ENCODE peak calls at places on chromosomes 4 and X, in ten cellular contexts. One of them, this sample, is unnamed. For H3K36me3, the result is how much of the 10 kb centered on the place peaks cover.

GRCh38 chr4:17310269-17310652 is 201.6 kb downstream of the QDPR start:
- DNase-seq in Peyer's patch: no peak
- DNase-seq in stomach: no peak
- DNase-seq in esophagus squamous epithelium: no peak
- DNase-seq in heart left ventricle: no peak
- DNase-seq in upper lobe of left lung: no peak
- DNase-seq in suprapubic skin: no peak
- DNase-seq in vagina: no peak
- DNase-seq in tibial nerve: no peak
- DNase-seq in prostate gland: no peak
- DNase-seq in this sample: no peak

GRCh38 chr4:183430317-183430986 is 14.0 kb upstream of the CDKN2AIP start:
- DNase-seq in Peyer's patch: peak
- DNase-seq in stomach: no peak
- DNase-seq in esophagus squamous epithelium: no peak
- DNase-seq in heart left ventricle: no peak
- DNase-seq in upper lobe of left lung: no peak
- DNase-seq in suprapubic skin: no peak
- DNase-seq in vagina: peak
- DNase-seq in tibial nerve: no peak
- DNase-seq in prostate gland: no peak
- DNase-seq in this sample: no peak

GRCh38 chr4:101232074-101232776 is 115.1 kb downstream of the PPP3CA start:
- DNase-seq in Peyer's patch: no peak
- DNase-seq in stomach: no peak
- DNase-seq in esophagus squamous epithelium: no peak
- DNase-seq in heart left ventricle: peak
- DNase-seq in upper lobe of left lung: peak
- DNase-seq in suprapubic skin: no peak
- DNase-seq in vagina: no peak
- DNase-seq in tibial nerve: no peak
- DNase-seq in prostate gland: no peak
- DNase-seq in this sample: no peak

GRCh38 chr4:52076731-52077130 is 25.6 kb downstream of the SPATA18 start:
- DNase-seq in Peyer's patch: no peak
- DNase-seq in stomach: no peak
- DNase-seq in esophagus squamous epithelium: no peak
- DNase-seq in heart left ventricle: no peak
- DNase-seq in upper lobe of left lung: no peak
- DNase-seq in suprapubic skin: no peak
- DNase-seq in vagina: no peak
- DNase-seq in tibial nerve: no peak
- DNase-seq in prostate gland: no peak
- DNase-seq in this sample: peak

GRCh38 chr4:116829187-116829586 is 256.2 kb downstream of the TRAM1L1 start:
- DNase-seq in Peyer's patch: no peak
- DNase-seq in stomach: no peak
- DNase-seq in esophagus squamous epithelium: no peak
- DNase-seq in heart left ventricle: no peak
- DNase-seq in upper lobe of left lung: no peak
- DNase-seq in suprapubic skin: no peak
- DNase-seq in vagina: no peak
- DNase-seq in tibial nerve: no peak
- DNase-seq in prostate gland: no peak
- DNase-seq in this sample: no peak

GRCh38 chrX:124401696-124402095 is 55.3 kb downstream of the SH2D1A start:
- DNase-seq in Peyer's patch: no peak
- DNase-seq in stomach: no peak
- DNase-seq in esophagus squamous epithelium: no peak
- DNase-seq in heart left ventricle: no peak
- DNase-seq in upper lobe of left lung: no peak
- DNase-seq in suprapubic skin: no peak
- DNase-seq in vagina: no peak
- DNase-seq in tibial nerve: no peak
- DNase-seq in prostate gland: no peak
- DNase-seq in this sample: no peak

GRCh38 chr4:152363086-152363485 is 172.8 kb downstream of the FBXW7 start:
- DNase-seq in Peyer's patch: no peak
- DNase-seq in stomach: no peak
- DNase-seq in esophagus squamous epithelium: no peak
- DNase-seq in heart left ventricle: no peak
- DNase-seq in upper lobe of left lung: no peak
- DNase-seq in suprapubic skin: no peak
- DNase-seq in vagina: no peak
- DNase-seq in tibial nerve: no peak
- DNase-seq in prostate gland: no peak
- DNase-seq in this sample: no peak

GRCh38 chr4:152273343-152273742 is 262.5 kb downstream of the FBXW7 start:
- DNase-seq in Peyer's patch: no peak
- DNase-seq in stomach: no peak
- DNase-seq in esophagus squamous epithelium: no peak
- DNase-seq in heart left ventricle: no peak
- DNase-seq in upper lobe of left lung: no peak
- DNase-seq in suprapubic skin: no peak
- DNase-seq in vagina: no peak
- DNase-seq in tibial nerve: no peak
- DNase-seq in prostate gland: no peak
- DNase-seq in this sample: no peak

GRCh38 chrX:133171962-133172708 is 46.0 kb downstream of the TFDP3 start:
- DNase-seq in Peyer's patch: no peak
- DNase-seq in stomach: no peak
- DNase-seq in esophagus squamous epithelium: no peak
- DNase-seq in heart left ventricle: no peak
- DNase-seq in upper lobe of left lung: no peak
- DNase-seq in suprapubic skin: no peak
- DNase-seq in vagina: no peak
- DNase-seq in tibial nerve: no peak
- DNase-seq in prostate gland: no peak
- DNase-seq in this sample: no peak

GRCh38 chrX:93673056-93673868 is at the start of gene NAP1L3:
- DNase-seq in Peyer's patch: peak
- DNase-seq in stomach: peak
- DNase-seq in esophagus squamous epithelium: no peak
- DNase-seq in heart left ventricle: peak
- DNase-seq in upper lobe of left lung: peak
- DNase-seq in suprapubic skin: peak
- DNase-seq in vagina: no peak
- DNase-seq in tibial nerve: peak
- DNase-seq in prostate gland: peak
- DNase-seq in this sample: peak

GRCh38 chrX:68183612-68184214 is 249.6 kb downstream of the OPHN1 start:
- DNase-seq in Peyer's patch: no peak
- DNase-seq in stomach: no peak
- DNase-seq in esophagus squamous epithelium: no peak
- DNase-seq in heart left ventricle: no peak
- DNase-seq in upper lobe of left lung: no peak
- DNase-seq in suprapubic skin: no peak
- DNase-seq in vagina: no peak
- DNase-seq in tibial nerve: no peak
- DNase-seq in prostate gland: no peak
- DNase-seq in this sample: no peak

GRCh38 chr4:99885063-99885664 is 9.1 kb downstream of the LAMTOR3 start:
- DNase-seq in Peyer's patch: no peak
- DNase-seq in stomach: no peak
- DNase-seq in esophagus squamous epithelium: no peak
- DNase-seq in heart left ventricle: no peak
- DNase-seq in upper lobe of left lung: no peak
- DNase-seq in suprapubic skin: no peak
- DNase-seq in vagina: no peak
- DNase-seq in tibial nerve: no peak
- DNase-seq in prostate gland: no peak
- DNase-seq in this sample: no peak

GRCh38 chr4:79576480-79576803 is 168.4 kb upstream of the GK2 start:
- DNase-seq in Peyer's patch: no peak
- DNase-seq in stomach: no peak
- DNase-seq in esophagus squamous epithelium: no peak
- DNase-seq in heart left ventricle: no peak
- DNase-seq in upper lobe of left lung: no peak
- DNase-seq in suprapubic skin: no peak
- DNase-seq in vagina: no peak
- DNase-seq in tibial nerve: no peak
- DNase-seq in prostate gland: no peak
- DNase-seq in this sample: no peak

GRCh38 chr4:25654971-25655963 is at the start of gene SLC34A2:
- DNase-seq in Peyer's patch: peak
- DNase-seq in stomach: peak
- DNase-seq in esophagus squamous epithelium: no peak
- DNase-seq in heart left ventricle: no peak
- DNase-seq in upper lobe of left lung: peak
- DNase-seq in suprapubic skin: no peak
- DNase-seq in vagina: no peak
- DNase-seq in tibial nerve: no peak
- DNase-seq in prostate gland: peak
- DNase-seq in this sample: no peak

GRCh38 chr4:153115322-153116100 is 88.7 kb upstream of the TRIM2 start:
- DNase-seq in Peyer's patch: peak
- DNase-seq in stomach: peak
- DNase-seq in esophagus squamous epithelium: no peak
- DNase-seq in heart left ventricle: peak
- DNase-seq in upper lobe of left lung: peak
- DNase-seq in suprapubic skin: no peak
- DNase-seq in vagina: no peak
- DNase-seq in tibial nerve: no peak
- DNase-seq in prostate gland: peak
- DNase-seq in this sample: no peak

GRCh38 chr4:40952672-40953071 is 202.9 kb downstream of the NSUN7 start:
- DNase-seq in Peyer's patch: no peak
- DNase-seq in stomach: no peak
- DNase-seq in esophagus squamous epithelium: no peak
- DNase-seq in heart left ventricle: no peak
- DNase-seq in upper lobe of left lung: no peak
- DNase-seq in suprapubic skin: no peak
- DNase-seq in vagina: no peak
- DNase-seq in tibial nerve: no peak
- DNase-seq in prostate gland: no peak
- DNase-seq in this sample: no peak

GRCh38 chr4:184826315-184827266 is 823 bp upstream of the ACSL1 start:
- DNase-seq in Peyer's patch: peak
- DNase-seq in stomach: peak
- DNase-seq in esophagus squamous epithelium: no peak
- DNase-seq in heart left ventricle: peak
- DNase-seq in upper lobe of left lung: peak
- DNase-seq in suprapubic skin: no peak
- DNase-seq in vagina: no peak
- DNase-seq in tibial nerve: no peak
- DNase-seq in prostate gland: no peak
- DNase-seq in this sample: no peak

GRCh38 chr4:110959041-110959643 is 336.3 kb upstream of the PITX2 start:
- DNase-seq in Peyer's patch: no peak
- DNase-seq in stomach: no peak
- DNase-seq in esophagus squamous epithelium: no peak
- DNase-seq in heart left ventricle: no peak
- DNase-seq in upper lobe of left lung: no peak
- DNase-seq in suprapubic skin: no peak
- DNase-seq in vagina: no peak
- DNase-seq in tibial nerve: no peak
- DNase-seq in prostate gland: no peak
- DNase-seq in this sample: no peak
- TF ChIP-seq CTCF in Peyer's patch: no peak
- TF ChIP-seq CTCF in stomach: no peak
- TF ChIP-seq CTCF in esophagus squamous epithelium: peak
- TF ChIP-seq CTCF in heart left ventricle: no peak
- TF ChIP-seq CTCF in upper lobe of left lung: no peak
- TF ChIP-seq CTCF in suprapubic skin: no peak
- TF ChIP-seq CTCF in vagina: no peak
- TF ChIP-seq CTCF in tibial nerve: no peak
- TF ChIP-seq CTCF in prostate gland: no peak
- TF ChIP-seq CTCF in this sample: no peak

GRCh38 chr4:106340774-106341173 is 24.4 kb downstream of the AIMP1 start:
- DNase-seq in Peyer's patch: no peak
- DNase-seq in stomach: no peak
- DNase-seq in esophagus squamous epithelium: no peak
- DNase-seq in heart left ventricle: no peak
- DNase-seq in upper lobe of left lung: no peak
- DNase-seq in suprapubic skin: no peak
- DNase-seq in vagina: no peak
- DNase-seq in tibial nerve: no peak
- DNase-seq in prostate gland: no peak
- DNase-seq in this sample: no peak
- H3K36me3 ChIP-seq in Peyer's patch: under half
- H3K36me3 ChIP-seq in stomach: half or more
- H3K36me3 ChIP-seq in esophagus squamous epithelium: half or more
- H3K36me3 ChIP-seq in heart left ventricle: half or more
- H3K36me3 ChIP-seq in upper lobe of left lung: under half
- H3K36me3 ChIP-seq in suprapubic skin: under half
- H3K36me3 ChIP-seq in vagina: under half
- H3K36me3 ChIP-seq in tibial nerve: half or more
- H3K36me3 ChIP-seq in prostate gland: under half
- H3K36me3 ChIP-seq in this sample: under half

DNA sequence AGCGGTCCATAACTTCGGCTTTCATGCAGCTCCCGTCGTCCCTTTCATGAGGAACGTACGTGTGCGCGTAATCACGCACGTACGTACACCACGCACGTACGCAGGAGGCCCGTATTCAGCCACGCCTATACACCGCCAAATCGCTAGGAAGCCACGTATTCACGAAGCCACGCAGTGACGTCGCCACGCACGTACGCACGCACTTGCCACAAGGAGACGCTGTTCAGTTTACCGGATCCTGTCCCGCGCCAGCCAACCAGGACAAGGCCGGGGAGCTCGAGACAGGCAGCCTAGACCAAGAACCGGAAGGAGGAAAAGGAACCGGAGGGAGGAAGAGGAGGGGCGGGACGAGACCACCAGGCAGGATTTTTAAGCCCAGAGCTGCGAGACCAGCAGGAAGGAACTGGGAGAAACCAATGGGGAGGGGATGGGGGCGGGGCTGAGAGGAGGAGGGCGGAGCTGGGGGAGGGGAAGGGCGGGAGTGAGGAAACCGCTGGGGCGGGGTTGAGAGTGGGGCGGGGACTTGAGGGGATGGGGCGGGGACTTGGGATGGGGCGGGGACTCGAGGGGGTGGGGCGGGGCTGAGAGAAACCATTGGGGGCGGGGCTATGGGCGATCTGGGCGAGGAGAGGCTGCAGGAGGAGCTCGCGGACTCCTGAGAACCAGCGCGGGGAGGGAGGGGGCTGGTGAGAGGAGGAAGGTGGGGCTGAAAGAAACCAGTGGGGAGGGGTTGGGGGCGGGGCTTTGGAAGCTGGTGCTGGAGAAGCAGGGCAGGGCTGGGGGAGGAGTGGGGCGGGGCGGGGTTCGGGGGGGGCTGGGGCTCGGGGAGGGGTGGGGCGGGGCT is at the start of gene EOLA2:
- DNase-seq in Peyer's patch: peak
- DNase-seq in stomach: peak
- DNase-seq in esophagus squamous epithelium: peak
- DNase-seq in heart left ventricle: peak
- DNase-seq in upper lobe of left lung: peak
- DNase-seq in suprapubic skin: peak
- DNase-seq in vagina: no peak
- DNase-seq in tibial nerve: peak
- DNase-seq in prostate gland: peak
- DNase-seq in this sample: peak
- TF ChIP-seq POLR2A in Peyer's patch: peak
- TF ChIP-seq POLR2A in stomach: peak
- TF ChIP-seq POLR2A in esophagus squamous epithelium: peak
- TF ChIP-seq POLR2A in heart left ventricle: no peak
- TF ChIP-seq POLR2A in upper lobe of left lung: peak
- TF ChIP-seq POLR2A in suprapubic skin: no peak
- TF ChIP-seq POLR2A in vagina: no peak
- TF ChIP-seq POLR2A in tibial nerve: peak
- TF ChIP-seq POLR2A in prostate gland: peak
- TF ChIP-seq POLR2A in this sample: peak

GRCh38 chr4:27692868-27693634 is 832.4 kb downstream of the STIM2 start:
- DNase-seq in Peyer's patch: no peak
- DNase-seq in stomach: no peak
- DNase-seq in esophagus squamous epithelium: no peak
- DNase-seq in heart left ventricle: no peak
- DNase-seq in upper lobe of left lung: no peak
- DNase-seq in suprapubic skin: no peak
- DNase-seq in vagina: no peak
- DNase-seq in tibial nerve: no peak
- DNase-seq in prostate gland: no peak
- DNase-seq in this sample: no peak

GRCh38 chr4:27692098-27692679 is 831.5 kb downstream of the STIM2 start:
- DNase-seq in Peyer's patch: no peak
- DNase-seq in stomach: no peak
- DNase-seq in esophagus squamous epithelium: no peak
- DNase-seq in heart left ventricle: no peak
- DNase-seq in upper lobe of left lung: peak
- DNase-seq in suprapubic skin: no peak
- DNase-seq in vagina: no peak
- DNase-seq in tibial nerve: no peak
- DNase-seq in prostate gland: no peak
- DNase-seq in this sample: no peak
- TF ChIP-seq CTCF in Peyer's patch: no peak
- TF ChIP-seq CTCF in stomach: peak
- TF ChIP-seq CTCF in esophagus squamous epithelium: peak
- TF ChIP-seq CTCF in heart left ventricle: no peak
- TF ChIP-seq CTCF in upper lobe of left lung: no peak
- TF ChIP-seq CTCF in suprapubic skin: no peak
- TF ChIP-seq CTCF in vagina: no peak
- TF ChIP-seq CTCF in tibial nerve: no peak
- TF ChIP-seq CTCF in prostate gland: no peak
- TF ChIP-seq CTCF in this sample: no peak

This sample was measured in ovary.